ENCODE peak calls at places on chromosomes 7 and 10, in six cellular contexts. M is lower lobe of right lung, O is BE2C, N is AG04449, J is A549, A is astrocyte of the cerebellum. B is an unnamed sample.

GRCh38 chr10:73096041-73096451 is 620 bp downstream of the P4HA1 start:
- DNase-seq in M (peak), N (no peak), J (peak), O (peak), A (no peak), B (peak)

GRCh38 chr10:90675621-90676020 is 182.2 kb downstream of the HTR7 start:
- DNase-seq in N (peak), O (no peak), A (peak), M (no peak), J (no peak), B (no peak)

GRCh38 chr7:112103246-112103645 is 103.0 kb downstream of the DOCK4 start:
- DNase-seq in J (no peak), N (no peak), M (no peak), O (no peak), A (peak), B (no peak)

GRCh38 chr7:138954545-138955475 is 26.4 kb downstream of the KIAA1549 start:
- DNase-seq in N (no peak), M (no peak), J (no peak), A (no peak), O (no peak), B (no peak)

GRCh38 chr7:81908220-81908619 is 138.4 kb upstream of the HGF start:
- DNase-seq in N (no peak), M (no peak), O (no peak), A (no peak), J (no peak), B (no peak)

GRCh38 chr10:110947061-110947595 is 27.7 kb downstream of the SHOC2 start:
- DNase-seq in J (no peak), M (no peak), N (peak), O (no peak), A (no peak), B (no peak)

GRCh38 chr10:28945959-28946358 is 268.6 kb downstream of the BAMBI start:
- DNase-seq in O (no peak), A (no peak), J (no peak), M (no peak), N (no peak), B (no peak)

GRCh38 chr10:101441539-101442455 is 87.8 kb downstream of the BTRC start:
- DNase-seq in M (no peak), N (peak), A (peak), J (peak), O (peak), B (peak)

GRCh38 chr10:4243651-4244050 is 458.6 kb upstream of the KLF6 start:
- DNase-seq in O (no peak), A (peak), N (peak), J (peak), M (no peak), B (peak)
- H3K4me3 ChIP-seq in O (no peak), A (no peak), N (no peak), J (no peak), M (no peak), B (no peak)

GRCh38 chr10:43458227-43458626 is 21.3 kb downstream of the ZNF487 start:
- DNase-seq in N (no peak), A (no peak), J (no peak), M (no peak), O (no peak), B (no peak)
- H3K4me3 ChIP-seq in N (no peak), A (no peak), J (no peak), M (no peak), O (no peak), B (no peak)

GRCh38 chr10:116848032-116848911 is 1.0 kb upstream of the ENO4 start:
- DNase-seq in M (no peak), N (no peak), A (no peak), O (no peak), J (no peak), B (no peak)

GRCh38 chr10:116848912-116849270 is 408 bp upstream of the ENO4 start:
- DNase-seq in N (no peak), O (no peak), J (no peak), M (no peak), A (no peak), B (no peak)

GRCh38 chr10:116852246-116852645 is 2.9 kb downstream of the ENO4 start:
- DNase-seq in J (no peak), A (no peak), O (no peak), M (no peak), N (no peak), B (no peak)

GRCh38 chr10:116849271-116850057 is at the start of gene ENO4:
- DNase-seq in M (peak), O (peak), N (no peak), A (peak), J (peak), B (no peak)

GRCh38 chr10:116850058-116850611 is 836 bp downstream of the ENO4 start:
- DNase-seq in M (no peak), A (no peak), J (no peak), O (no peak), N (no peak), B (no peak)
- H3K4me3 ChIP-seq in M (peak), A (peak), J (peak), O (no peak), N (peak), B (no peak)

DNA sequence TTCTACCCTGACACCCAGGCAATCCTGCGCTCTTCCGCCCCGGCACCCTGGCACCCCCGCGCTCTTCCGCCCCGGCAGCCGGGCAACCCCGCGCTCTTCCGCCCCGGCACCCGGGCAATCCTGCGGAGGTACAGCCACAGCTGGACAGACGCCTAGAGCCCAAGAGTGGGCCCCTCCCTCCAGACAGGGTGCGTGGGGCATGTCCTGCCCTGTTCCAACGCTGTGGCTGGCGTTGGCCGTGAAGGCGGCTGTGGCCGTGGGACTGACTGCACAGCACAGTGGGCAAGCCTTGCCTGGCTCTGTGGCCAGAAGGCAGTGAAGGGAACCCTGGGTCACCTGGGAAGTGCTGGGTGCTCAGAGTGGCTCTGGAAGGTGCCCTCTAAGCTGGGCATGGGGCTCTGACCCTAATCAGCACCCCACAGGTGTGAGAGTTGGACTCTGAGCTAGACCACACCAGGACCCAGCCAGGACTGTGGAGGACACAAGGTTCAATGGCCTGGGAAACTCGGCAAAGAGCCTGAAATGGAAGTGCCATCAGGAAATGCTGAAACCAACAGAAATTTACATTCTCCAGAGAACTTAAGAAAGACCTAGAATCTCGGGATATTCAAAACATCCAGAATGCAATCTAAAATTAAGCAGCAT is 253.5 kb downstream of the ELFN1 start:
- DNase-seq in M (peak), A (no peak), O (no peak), J (no peak), N (no peak), B (no peak)
- H3K4me3 ChIP-seq in M (no peak), A (no peak), O (no peak), J (no peak), N (no peak), B (no peak)

DNA sequence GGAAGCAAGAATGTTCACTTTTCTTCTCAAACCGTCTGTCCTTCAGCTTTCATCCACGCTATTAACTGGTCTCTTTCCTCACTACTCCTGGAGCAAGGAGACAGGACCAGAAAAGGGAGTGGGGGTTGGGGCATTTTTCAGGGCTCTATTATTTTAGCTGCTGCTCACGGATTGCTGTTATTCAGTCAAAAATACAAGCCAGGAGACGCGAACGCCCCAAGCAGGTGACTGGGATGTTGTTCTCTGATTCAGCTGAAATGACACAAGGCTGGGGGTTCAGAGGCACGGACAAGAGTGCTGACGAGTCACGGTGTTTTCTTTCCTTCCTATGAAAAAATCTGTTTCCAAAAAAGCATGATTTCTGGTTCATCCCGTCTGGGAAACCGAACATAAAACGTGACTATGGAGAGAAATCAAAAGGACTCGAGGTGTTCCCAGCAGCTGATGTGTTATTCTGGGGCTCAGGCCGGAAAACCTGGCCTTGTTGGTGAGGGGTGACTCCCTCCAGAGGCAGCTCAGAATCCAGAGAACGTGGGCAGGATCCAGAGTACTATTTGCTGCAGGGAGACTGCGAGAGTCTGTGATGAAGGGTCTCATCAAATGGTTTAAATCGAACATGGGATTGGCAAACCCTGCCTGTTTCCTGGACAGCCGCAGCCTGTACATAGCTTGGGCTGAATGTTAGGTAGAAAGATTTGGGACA is 3.5 kb upstream of the INHBA start:
- DNase-seq in M (no peak), O (no peak), N (no peak), A (no peak), J (no peak), B (no peak)
- H3K4me3 ChIP-seq in M (no peak), O (no peak), N (peak), A (peak), J (no peak), B (no peak)

DNA sequence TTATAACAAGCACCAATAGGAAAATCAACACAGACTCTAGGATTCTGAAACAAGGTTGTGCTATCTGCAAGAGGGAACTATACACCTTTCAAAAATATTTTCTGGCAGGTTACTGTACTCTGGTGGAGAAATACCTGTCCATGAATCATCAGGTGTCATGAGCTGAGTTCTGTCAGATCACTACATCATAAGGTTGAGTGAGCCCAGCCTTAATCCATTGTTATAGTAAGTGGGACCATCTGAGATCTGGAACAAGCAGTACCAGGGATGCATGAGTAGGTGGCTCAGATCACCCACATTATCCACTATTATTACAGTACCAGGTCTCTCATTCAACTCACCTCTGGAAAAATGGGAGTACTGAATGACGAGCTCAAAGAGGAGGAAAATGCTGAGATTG is 212.4 kb downstream of the DGKI start:
- DNase-seq in J (no peak), O (no peak), A (no peak), N (no peak), M (no peak), B (no peak)
- H3K4me3 ChIP-seq in J (no peak), O (no peak), A (no peak), N (no peak), M (no peak), B (no peak)

GRCh38 chr7:30912021-30912420 is 368 bp downstream of the AQP1 start:
- DNase-seq in J (no peak), A (no peak), N (no peak), O (no peak), M (no peak), B (no peak)

GRCh38 chr7:30909431-30909830 is 2.2 kb upstream of the AQP1 start:
- DNase-seq in J (no peak), M (peak), N (no peak), A (no peak), O (no peak), B (no peak)

GRCh38 chr7:30911133-30911532 is 520 bp upstream of the AQP1 start:
- DNase-seq in O (no peak), M (no peak), N (no peak), J (no peak), A (no peak), B (no peak)

GRCh38 chr7:30911561-30911969 is at the start of gene AQP1:
- DNase-seq in A (peak), O (peak), J (no peak), N (no peak), M (peak), B (peak)

GRCh38 chr7:30910369-30911073 is 1.1 kb upstream of the AQP1 start:
- DNase-seq in O (peak), M (no peak), J (no peak), N (no peak), A (no peak), B (no peak)
- H3K4me3 ChIP-seq in O (no peak), M (peak), J (no peak), N (no peak), A (no peak), B (no peak)

GRCh38 chr7:27777662-27778061 is 37.7 kb downstream of the TAX1BP1 start:
- DNase-seq in A (no peak), O (no peak), N (no peak), M (no peak), J (no peak), B (no peak)
- H3K4me3 ChIP-seq in A (no peak), O (no peak), N (no peak), M (no peak), J (no peak), B (no peak)

B was measured in SJCRH30.